ENCODE peak calls at places on chromosomes 6 and 20, in five cellular contexts. A is transverse colon, N is A549, H is NB4, J is thyroid gland. D is an unnamed sample.

GRCh38 chr20:1961374-1961773 is 32.5 kb downstream of the PDYN start:
- DNase-seq in H (no peak), N (no peak), J (no peak), A (no peak), D (no peak)

GRCh38 chr6:166661329-166661728 is 34.3 kb upstream of the RPS6KA2 start:
- DNase-seq in N (no peak), A (no peak), J (no peak), H (no peak), D (no peak)

GRCh38 chr6:53979468-53980067 is 131.7 kb upstream of the MLIP start:
- DNase-seq in A (no peak), H (peak; percentile 57), J (no peak), N (peak; percentile 44), D (peak; percentile 64)

GRCh38 chr20:7137395-7138151 is 370.1 kb downstream of the BMP2 start:
- DNase-seq in H (no peak), J (no peak), N (no peak), A (no peak), D (no peak)

GRCh38 chr6:36794704-36795065 is 44.6 kb downstream of the CPNE5 start:
- DNase-seq in A (no peak), H (no peak), J (no peak), N (no peak), D (no peak)

GRCh38 chr20:2820084-2820895 is 4.1 kb downstream of the TMEM239 start:
- DNase-seq in H (no peak), A (no peak), N (no peak), J (no peak), D (no peak)

GRCh38 chr20:38676576-38676975 is 47.7 kb upstream of the SLC32A1 start:
- DNase-seq in A (no peak), H (no peak), N (no peak), J (no peak), D (no peak)

GRCh38 chr6:12012231-12012565 is at the start of gene HIVEP1:
- DNase-seq in N (no peak), J (peak; percentile 44), H (peak; percentile 60), A (no peak), D (peak; percentile 78)

GRCh38 chr6:168083142-168083885 is 4.3 kb upstream of the FRMD1 start:
- DNase-seq in A (peak; percentile 60), J (no peak), H (no peak), N (no peak), D (no peak)

GRCh38 chr6:105819774-105820173 is 266.4 kb upstream of the PRDM1 start:
- DNase-seq in H (no peak), A (no peak), N (no peak), J (no peak), D (no peak)

GRCh38 chr6:147508073-147508870 is at the start of gene SAMD5:
- DNase-seq in A (peak; percentile 74), H (no peak), J (peak; percentile 66), N (peak; percentile 62), D (peak; percentile 50)

GRCh38 chr6:56235245-56235644 is 12.1 kb downstream of the COL21A1 start:
- DNase-seq in N (no peak), A (no peak), J (no peak), H (no peak), D (no peak)

GRCh38 chr6:23176471-23176870 is 607.1 kb downstream of the HDGFL1 start:
- DNase-seq in H (no peak), N (no peak), J (no peak), A (no peak), D (no peak)

GRCh38 chr6:155272353-155273222 is 8.8 kb downstream of the CLDN20 start:
- DNase-seq in H (no peak), J (no peak), N (no peak), A (no peak), D (no peak)

GRCh38 chr6:2542858-2543218 is 207.9 kb downstream of the MYLK4 start:
- DNase-seq in J (no peak), H (peak; percentile 99), A (peak; percentile 13), N (no peak), D (peak; percentile 61)

GRCh38 chr6:136031982-136032381 is 180.5 kb downstream of the PDE7B start:
- DNase-seq in A (no peak), N (peak; percentile 41), J (no peak), H (peak; percentile 16), D (peak; percentile 5)

GRCh38 chr6:44219815-44220784 is 3.3 kb upstream of the SLC29A1 start:
- DNase-seq in H (peak; percentile 25), J (no peak), N (no peak), A (no peak), D (no peak)

GRCh38 chr6:147203311-147204059 is 732 bp upstream of the STXBP5 start:
- DNase-seq in A (peak; percentile 81), N (peak; percentile 65), H (peak; percentile 91), J (peak; percentile 72), D (peak; percentile 91)

GRCh38 chr6:137353842-137354397 is 134.7 kb upstream of the IFNGR1 start:
- DNase-seq in A (no peak), J (no peak), H (no peak), N (no peak), D (no peak)

GRCh38 chr6:144317736-144318135 is 32.6 kb downstream of the UTRN start:
- DNase-seq in J (no peak), A (no peak), N (no peak), H (no peak), D (no peak)

GRCh38 chr6:35320031-35320410 is 22.3 kb upstream of the PPARD start:
- DNase-seq in J (no peak), N (no peak), H (no peak), A (no peak), D (no peak)

DNA sequence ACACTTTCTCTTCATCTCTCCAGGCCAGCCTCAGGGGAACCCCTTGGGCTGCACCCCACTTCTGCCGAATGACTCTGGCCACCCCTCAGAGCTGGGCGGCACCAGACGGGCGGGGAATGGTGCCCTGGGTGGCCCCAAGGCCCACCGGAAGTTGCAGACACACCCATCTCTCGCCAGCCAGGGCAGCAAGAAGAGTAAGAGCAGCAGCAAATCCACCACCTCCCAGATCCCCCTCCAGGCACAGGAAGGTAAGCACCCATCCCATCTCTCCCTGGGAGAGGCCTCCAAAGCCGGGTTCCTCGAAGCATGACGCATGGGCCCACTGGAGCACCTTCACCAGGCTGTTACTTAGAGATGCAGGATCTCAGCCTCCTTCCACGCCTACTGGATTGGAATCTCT is 11.3 kb downstream of the MDFI start:
- DNase-seq in H (no peak), A (no peak), N (no peak), J (no peak), D (no peak)
- TF ChIP-seq POLR2A in H (no peak), A (no peak), N (no peak), J (no peak), D (no peak)

GRCh38 chr20:62309198-62309944 is 6.6 kb downstream of the ADRM1 start:
- DNase-seq in H (no peak), J (no peak), A (no peak), N (no peak), D (no peak)
- TF ChIP-seq POLR2A in H (no peak), J (no peak), A (no peak), N (no peak), D (no peak)

DNA sequence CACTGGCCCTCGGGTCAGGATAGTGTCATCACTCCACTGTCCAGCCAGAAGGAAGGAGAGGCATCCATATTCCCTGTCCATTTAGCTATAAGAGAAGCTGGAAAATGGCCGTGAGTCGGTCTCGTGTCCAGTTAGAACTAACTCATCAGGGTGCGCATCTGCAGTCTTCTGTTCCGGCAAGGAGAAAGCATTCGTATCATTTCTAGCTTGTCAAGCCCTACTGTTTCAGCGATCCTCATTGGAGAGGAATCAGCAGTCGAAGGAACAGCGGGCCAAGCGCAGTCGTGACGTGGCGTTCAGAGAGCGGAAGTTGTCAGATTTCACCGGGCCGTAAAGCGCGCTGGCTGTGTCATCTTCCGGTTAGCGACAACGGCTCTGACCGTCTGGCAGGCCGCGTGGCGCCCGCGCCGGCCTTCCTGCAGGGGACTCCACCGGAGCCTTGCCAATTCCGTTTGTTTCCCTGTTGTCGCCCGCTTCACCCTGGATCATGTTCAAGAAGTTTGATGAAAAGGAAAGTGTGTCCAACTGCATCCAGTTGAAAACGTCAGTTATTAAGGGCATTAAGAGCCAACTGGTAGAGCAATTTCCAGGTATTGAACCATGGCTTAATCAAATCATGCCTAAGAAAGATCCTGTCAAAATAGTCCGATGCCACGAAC is 32.9 kb downstream of the HM13 start:
- DNase-seq in A (peak; percentile 88), N (no peak), H (peak; percentile 93), J (peak; percentile 81), D (peak; percentile 94)
- TF ChIP-seq POLR2A in A (peak; percentile 67), N (no peak), H (peak; percentile 87), J (no peak), D (peak; percentile 90)

GRCh38 chr6:33423777-33424176 is 3.9 kb downstream of the SYNGAP1 start:
- DNase-seq in N (no peak), H (no peak), J (no peak), A (no peak), D (no peak)

GRCh38 chr6:33426590-33427563 is 7.0 kb downstream of the SYNGAP1 start:
- DNase-seq in A (no peak), N (peak; percentile 25), J (no peak), H (peak; percentile 26), D (peak; percentile 46)

GRCh38 chr6:33427585-33428218 is 7.8 kb downstream of the SYNGAP1 start:
- DNase-seq in H (peak; percentile 47), J (peak; percentile 63), N (peak; percentile 18), A (peak; percentile 71), D (peak; percentile 84)

GRCh38 chr6:33424855-33425667 is 5.2 kb downstream of the SYNGAP1 start:
- DNase-seq in H (no peak), N (no peak), J (peak; percentile 29), A (no peak), D (peak; percentile 68)

GRCh38 chr6:33425668-33426577 is 6.1 kb downstream of the SYNGAP1 start:
- DNase-seq in A (peak; percentile 91), N (peak; percentile 90), H (peak; percentile 93), J (peak; percentile 86), D (peak; percentile 93)
- TF ChIP-seq POLR2A in A (peak; percentile 54), N (peak; percentile 33), H (no peak), J (no peak), D (peak; percentile 47)

DNA sequence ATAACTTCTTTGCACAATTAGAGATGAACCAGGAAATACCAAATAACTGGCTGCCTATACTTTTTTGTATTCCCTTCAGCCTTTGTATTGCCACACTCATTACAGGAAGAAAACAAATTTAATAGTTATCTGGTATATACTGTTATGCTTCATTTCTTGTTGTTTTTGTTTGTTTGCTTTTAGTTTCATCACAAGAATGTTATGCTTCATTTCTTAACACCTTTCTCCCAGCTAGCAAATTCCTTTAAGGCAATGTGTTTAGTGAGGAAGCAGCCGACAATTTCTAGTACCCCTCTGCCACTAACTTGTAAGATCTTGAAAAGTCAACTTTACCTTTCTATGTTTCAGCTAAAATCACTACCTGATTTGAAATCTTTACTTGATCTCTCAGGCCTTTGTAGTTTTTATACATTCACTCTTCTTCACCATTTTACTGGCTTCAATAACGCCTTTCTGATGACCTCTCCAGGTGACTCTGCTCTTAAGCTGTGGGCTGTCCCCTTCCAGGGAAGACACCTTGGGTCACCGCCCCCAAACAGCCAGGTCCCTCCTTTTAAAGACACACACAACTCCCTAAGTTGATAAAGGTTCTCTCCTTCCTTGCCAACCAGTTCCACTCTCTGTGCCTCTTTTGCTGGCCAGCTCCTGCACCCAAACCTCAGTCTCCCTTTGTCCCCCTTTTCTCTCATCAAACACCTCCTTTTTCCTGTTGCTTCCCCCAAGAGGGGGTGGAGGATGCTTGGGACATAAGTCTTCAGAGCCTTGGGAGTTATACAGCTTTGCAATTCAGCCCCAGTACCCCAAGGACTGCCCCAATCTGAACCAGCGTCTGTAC is 1.2 kb downstream of the NCOA6 start:
- DNase-seq in H (peak; percentile 76), A (peak; percentile 89), J (peak; percentile 89), N (peak; percentile 80), D (peak; percentile 90)
- TF ChIP-seq POLR2A in H (no peak), A (peak; percentile 96), J (peak; percentile 35), N (peak; percentile 34), D (peak; percentile 71)

D was measured in erythroblast.